ENCODE peak calls at places on chromosome 14, in nine cellular contexts. U is GM03348; B is chondrocyte; O is LHCN-M2; T is stimulated activated CD4-positive, alpha-beta T cell treated with anti-CD3 and anti-CD28 coated beads, TNF-alpha, amount 100 ng/mL, for 1 hour; I is germinal center; F is HTR-8/SVneo; Z is kidney tubule cell; L is WERI-Rb-1. C is an unnamed sample.
A peak's percentile ranks its signal among the peaks of the same experiment; 100 is the strongest.

GRCh38 chr14:98244162-98244948 is 1027.6 kb downstream of the BCL11B start:
- DNase-seq in Z (no peak), L (no peak), U (no peak), I (no peak), F (no peak), B (no peak), T (no peak), O (no peak), C (no peak)

GRCh38 chr14:101226603-101227425 is 323.3 kb upstream of the RTL1 start:
- DNase-seq in U (no peak), O (no peak), T (no peak), F (no peak), L (no peak), Z (no peak), B (no peak), I (no peak), C (peak; percentile 21)

GRCh38 chr14:101927859-101928258 is 36.5 kb upstream of the DYNC1H1 start:
- DNase-seq in O (peak; percentile 93), T (no peak), F (no peak), I (no peak), Z (no peak), U (peak; percentile 96), L (no peak), B (peak; percentile 55), C (no peak)

GRCh38 chr14:71646518-71646917 is 285.7 kb upstream of the RGS6 start:
- DNase-seq in B (no peak), F (no peak), L (no peak), Z (no peak), U (no peak), I (no peak), O (no peak), T (no peak), C (no peak)

GRCh38 chr14:72291908-72292688 is 359.9 kb downstream of the RGS6 start:
- DNase-seq in F (peak; percentile 65), B (no peak), O (peak; percentile 57), I (peak; percentile 14), U (peak; percentile 67), Z (peak; percentile 74), L (peak; percentile 25), T (no peak), C (peak; percentile 49)

GRCh38 chr14:26415618-26416123 is 182.2 kb downstream of the NOVA1 start:
- DNase-seq in L (no peak), B (no peak), Z (no peak), F (no peak), O (no peak), T (no peak), I (no peak), U (no peak), C (no peak)

GRCh38 chr14:61281186-61281676 is at the start of gene TMEM30B:
- DNase-seq in I (no peak), F (no peak), Z (peak; percentile 79), U (no peak), O (no peak), B (no peak), L (no peak), T (peak; percentile 6), C (peak; percentile 26)

GRCh38 chr14:70143306-70143705 is 45.4 kb downstream of the SLC8A3 start:
- DNase-seq in I (no peak), O (no peak), T (no peak), U (no peak), F (no peak), Z (no peak), L (no peak), B (no peak), C (no peak)

GRCh38 chr14:54366726-54367707 is 29.8 kb upstream of the CDKN3 start:
- DNase-seq in F (peak; percentile 82), T (no peak), I (peak; percentile 45), Z (peak; percentile 88), B (no peak), U (peak; percentile 72), L (peak; percentile 75), O (peak; percentile 61), C (peak; percentile 76)

GRCh38 chr14:104718871-104719270 is 5.2 kb upstream of the ADSS1 start:
- DNase-seq in T (no peak), U (no peak), O (no peak), I (no peak), B (no peak), Z (no peak), F (no peak), L (no peak), C (no peak)

GRCh38 chr14:95496111-95496681 is 20.3 kb downstream of the SYNE3 start:
- DNase-seq in F (no peak), I (no peak), U (peak; percentile 62), T (no peak), O (peak; percentile 59), L (no peak), Z (no peak), B (no peak), C (no peak)

GRCh38 chr14:30608533-30609006 is 13.5 kb upstream of the SCFD1 start:
- DNase-seq in I (no peak), F (no peak), Z (peak; percentile 89), O (peak; percentile 67), T (no peak), L (no peak), U (no peak), B (no peak), C (no peak)

C was measured in D341Med.